ENCODE peak calls at places on chromosomes 11 and 22, in four cellular contexts. H, V, B and E are unnamed samples.
A peak's percentile ranks its signal among the peaks of the same experiment; 100 is the strongest.

GRCh38 chr11:35811783-35812182 is 132.1 kb upstream of the LDLRAD3 start:
- DNase-seq in H (no peak), V (no peak), B (no peak), E (no peak)

GRCh38 chr22:43736651-43737050 is 75.5 kb downstream of the EFCAB6 start:
- DNase-seq in H (no peak), B (no peak), V (no peak), E (no peak)

GRCh38 chr22:21444701-21445436 is 22.3 kb upstream of the TMEM191C start:
- DNase-seq in H (no peak), B (peak; percentile 41), V (peak; percentile 22), E (no peak)

GRCh38 chr11:106152013-106152412 is 74.6 kb downstream of the AASDHPPT start:
- DNase-seq in V (peak; percentile 31), B (no peak), H (peak; percentile 17), E (peak; percentile 59)

GRCh38 chr11:117589024-117589423 is 208.0 kb downstream of the DSCAML1 start:
- DNase-seq in B (no peak), H (no peak), V (no peak), E (no peak)

GRCh38 chr11:19651654-19652053 is 61.0 kb upstream of the NAV2 start:
- DNase-seq in H (peak; percentile 20), V (no peak), B (no peak), E (no peak)

GRCh38 chr22:27627444-27627833 is 174.1 kb downstream of the MN1 start:
- DNase-seq in V (no peak), H (no peak), B (no peak), E (peak; percentile 43)

GRCh38 chr11:13983081-13983751 is 20.7 kb downstream of the SPON1 start:
- DNase-seq in B (no peak), H (peak; percentile 64), V (no peak), E (no peak)

GRCh38 chr11:122494171-122494570 is 161.4 kb upstream of the UBASH3B start:
- DNase-seq in H (peak; percentile 1), B (no peak), V (no peak), E (no peak)

GRCh38 chr22:37196539-37197450 is 8.7 kb upstream of the C1QTNF6 start:
- DNase-seq in B (no peak), V (no peak), H (peak; percentile 79), E (peak; percentile 56)

GRCh38 chr11:3947084-3947483 is 91.6 kb downstream of the STIM1 start:
- DNase-seq in V (no peak), H (peak; percentile 67), B (no peak), E (no peak)

GRCh38 chr22:24402460-24403192 is 24.8 kb upstream of the ADORA2A start:
- DNase-seq in V (no peak), B (no peak), H (peak; percentile 94), E (no peak)

DNA sequence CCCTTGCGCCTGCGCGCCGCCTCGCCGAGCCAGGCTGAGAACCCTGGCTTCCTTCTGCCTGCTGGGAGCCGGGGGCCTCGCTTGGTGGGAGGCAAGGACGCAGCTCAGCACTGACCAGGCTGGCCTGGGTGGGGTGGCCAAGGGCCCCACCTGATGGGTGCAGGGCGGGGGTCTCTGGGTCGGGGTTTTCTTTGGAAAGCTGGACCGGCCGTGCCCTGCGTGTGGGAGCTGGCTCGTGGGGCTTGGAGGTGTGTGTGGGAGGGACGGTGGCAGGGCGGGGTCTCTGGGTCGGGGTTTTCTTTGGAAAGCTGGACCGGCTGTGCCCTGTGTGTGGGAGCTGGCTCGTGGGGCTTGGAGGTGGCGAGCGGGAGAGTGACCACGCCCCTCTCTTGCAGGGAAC is 6.2 kb downstream of the GRAMD4 start:
- DNase-seq in H (no peak), V (no peak), B (no peak), E (no peak)
- H4K5ac ChIP-seq in H (no peak overlapping the region), V (no peak overlapping the region), B (no peak overlapping the region), E (no peak overlapping the region)

DNA sequence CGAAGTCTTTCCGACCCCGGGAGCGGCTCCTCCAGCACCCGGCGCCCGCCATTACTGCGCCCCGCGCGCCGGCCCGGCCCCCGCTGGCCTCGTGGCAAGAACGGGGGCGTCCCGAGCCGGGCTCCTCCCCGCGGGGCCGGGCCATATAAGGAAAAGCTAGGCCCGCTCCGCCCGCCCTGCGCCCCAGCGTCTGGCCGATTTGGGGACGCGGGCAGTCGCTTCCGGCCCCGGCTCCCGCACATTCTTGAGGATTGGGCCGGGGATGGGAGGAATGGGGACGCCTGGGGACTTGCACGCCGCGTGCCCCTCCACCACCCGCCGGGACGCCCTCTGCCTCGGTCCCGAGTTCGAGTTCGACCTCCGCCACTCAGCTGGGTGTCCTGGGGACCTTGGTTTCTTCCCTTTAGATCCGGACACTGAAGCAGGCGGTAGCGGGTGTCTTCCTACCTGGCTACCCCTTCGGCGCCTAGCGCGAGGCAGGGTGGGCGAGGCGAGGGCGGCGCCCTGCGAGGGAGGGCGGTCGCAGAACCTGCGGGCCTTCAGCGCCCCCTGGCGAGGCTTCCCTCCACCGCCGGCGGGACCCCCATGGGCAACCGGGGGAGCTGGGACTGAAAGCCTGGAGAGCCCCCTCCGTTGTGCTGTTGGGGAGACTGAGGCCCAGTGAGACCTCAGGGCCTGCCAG is 3.8 kb downstream of the SMTN start:
- DNase-seq in B (peak; percentile 95), V (peak; percentile 89), H (peak; percentile 75), E (peak; percentile 93)
- H2BK120ac ChIP-seq in B (peak overlapping the region; percentile 60), V (peak overlapping the region; percentile 82), H (peak overlapping the region; percentile 93), E (no peak overlapping the region)

GRCh38 chr11:29005401-29005980 is 897.3 kb downstream of the METTL15 start:
- DNase-seq in H (no peak), B (no peak), V (peak; percentile 39), E (peak; percentile 57)

GRCh38 chr11:29009426-29009825 is 901.2 kb downstream of the METTL15 start:
- DNase-seq in H (no peak), B (no peak), V (no peak), E (no peak)

GRCh38 chr11:29006668-29007067 is 898.5 kb downstream of the METTL15 start:
- DNase-seq in H (no peak), V (no peak), B (no peak), E (no peak)

GRCh38 chr11:29012507-29012906 is 904.3 kb downstream of the METTL15 start:
- DNase-seq in H (no peak), B (no peak), V (no peak), E (no peak)

DNA sequence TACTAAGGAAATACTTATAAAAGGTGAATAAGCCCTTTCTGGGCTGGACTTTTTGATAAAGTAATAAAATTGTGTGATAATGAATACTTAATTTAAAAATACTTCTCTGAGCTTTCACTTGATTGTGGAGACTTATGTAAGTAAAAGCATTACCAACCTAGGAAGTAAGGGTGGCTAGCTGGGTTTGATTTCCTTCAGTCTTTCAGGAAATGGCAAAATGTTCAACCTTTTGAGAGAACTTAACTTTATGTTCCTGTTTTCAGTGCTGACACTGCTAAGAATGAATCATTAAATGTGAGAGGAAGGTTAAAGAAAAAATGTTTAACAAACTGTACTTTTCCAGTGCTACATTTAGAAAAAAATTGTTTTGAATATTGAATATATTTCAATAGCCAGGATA is 900.3 kb downstream of the METTL15 start:
- DNase-seq in B (no peak), V (no peak), H (no peak), E (no peak)
- H4K5ac ChIP-seq in B (no peak overlapping the region), V (no peak overlapping the region), H (peak overlapping the region; percentile 49), E (no peak overlapping the region)

DNA sequence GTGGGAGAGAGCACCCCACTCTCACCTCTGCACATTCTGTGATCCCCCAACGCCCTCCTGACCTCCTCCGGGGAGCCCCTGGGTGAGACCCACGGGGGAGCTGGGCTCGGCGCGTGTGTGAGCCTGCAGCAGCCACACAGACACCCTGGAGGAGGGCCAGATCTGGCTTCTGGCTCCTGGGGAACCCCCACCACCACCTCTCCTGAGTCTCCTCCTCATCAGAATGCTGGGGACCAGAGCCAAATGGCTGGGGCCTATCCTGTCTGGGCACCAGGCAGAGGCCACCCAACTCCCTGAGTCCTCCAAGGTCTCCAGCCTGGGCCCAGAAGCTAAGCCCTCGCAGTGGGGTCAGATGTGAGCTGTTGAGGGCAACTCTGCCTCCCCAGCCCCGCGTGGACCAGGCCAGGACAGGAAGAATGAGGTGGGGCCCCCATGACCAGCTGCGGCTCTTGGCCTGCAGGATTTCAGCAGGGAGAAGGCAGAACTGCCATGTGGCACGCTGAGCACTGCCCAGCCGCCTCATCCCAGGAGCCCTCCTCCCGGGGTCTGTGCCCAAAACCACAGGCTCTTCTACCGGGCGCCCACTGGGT is 5.5 kb upstream of the PIM3 start:
- DNase-seq in H (no peak), B (no peak), V (no peak), E (no peak)
- H2BK120ac ChIP-seq in H (peak overlapping the region; percentile 94), B (no peak overlapping the region), V (no peak overlapping the region), E (no peak overlapping the region)

DNA sequence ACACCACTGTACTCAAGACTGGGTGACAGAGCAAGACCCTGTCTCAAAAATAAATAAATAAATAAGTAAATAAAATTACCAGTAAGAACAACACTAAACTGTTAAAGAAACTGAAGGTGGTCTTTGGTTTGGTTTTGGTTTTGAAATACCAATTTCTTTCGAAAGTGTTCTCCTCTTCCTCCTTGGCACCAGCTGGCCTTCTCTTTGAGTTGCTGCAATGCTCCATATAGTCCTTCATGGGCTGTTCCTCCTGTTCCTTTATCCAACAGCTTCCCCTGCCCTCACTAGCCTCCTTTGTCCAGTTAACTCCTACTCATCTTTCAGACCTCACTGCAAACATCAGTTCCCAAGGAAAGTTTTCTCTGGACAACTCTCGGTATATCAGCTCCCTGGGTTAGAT is 5.0 kb upstream of the UVRAG start:
- DNase-seq in V (no peak), B (no peak), H (no peak), E (no peak)
- H4K5ac ChIP-seq in V (no peak overlapping the region), B (no peak overlapping the region), H (no peak overlapping the region), E (no peak overlapping the region)

GRCh38 chr11:112858289-112859023 is 102.8 kb upstream of the NCAM1 start:
- DNase-seq in H (no peak), V (no peak), B (no peak), E (no peak)
- H2BK120ac ChIP-seq in H (no peak overlapping the region), V (no peak overlapping the region), B (no peak overlapping the region), E (no peak overlapping the region)

DNA sequence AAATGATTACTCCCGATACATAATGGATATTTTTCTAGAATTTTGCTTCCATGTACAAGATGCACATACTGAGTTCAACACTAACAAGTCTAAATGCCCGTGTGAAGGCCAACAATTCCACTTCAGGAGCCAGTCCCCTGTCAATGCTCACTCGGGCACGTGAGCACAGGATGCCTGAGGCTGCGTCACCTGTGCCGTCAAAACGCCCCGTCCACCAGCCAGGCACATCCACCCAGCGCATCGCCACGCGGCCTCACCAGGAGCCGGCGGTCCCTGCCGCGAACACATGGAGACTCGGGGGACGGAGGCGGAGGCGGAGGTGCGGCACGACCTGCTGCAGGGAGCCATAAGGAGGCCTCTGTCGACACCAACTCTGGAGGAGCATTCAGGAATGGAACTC is 9.8 kb downstream of the TOLLIP start:
- DNase-seq in B (peak; percentile 39), H (no peak), V (peak; percentile 31), E (no peak)
- H4K5ac ChIP-seq in B (no peak overlapping the region), H (no peak overlapping the region), V (no peak overlapping the region), E (no peak overlapping the region)

GRCh38 chr22:38845368-38845740 is 1.5 kb upstream of the NPTXR start:
- DNase-seq in V (no peak), H (no peak), B (no peak), E (no peak)
- H2BK120ac ChIP-seq in V (no peak overlapping the region), H (no peak overlapping the region), B (no peak overlapping the region), E (no peak overlapping the region)